ENCODE peak calls at places on chromosomes 12 and 14, in six cellular contexts. A is stimulated activated CD8-positive, alpha-beta memory T cell treated with anti-CD3 and anti-CD28 coated beads, Interleukin-4, amount 100 ng/mL, for 24 hours; G is transverse colon; U is left kidney; V is HT1080; D is iPS DF 6.9. R is an unnamed sample.

GRCh38 chr12:62632521-62632920 is 165.9 kb downstream of the MON2 start:
- DNase-seq in A (peak; percentile 7), G (peak; percentile 35), U (peak; percentile 72), V (no peak), D (no peak), R (no peak)

GRCh38 chr14:42277840-42278239 is 671.2 kb downstream of the LRFN5 start:
- DNase-seq in A (no peak), G (no peak), U (no peak), V (no peak), D (no peak), R (no peak)

GRCh38 chr12:115230576-115230975 is 546.6 kb upstream of the TBX3 start:
- DNase-seq in A (no peak), G (no peak), U (peak; percentile 94), V (no peak), D (no peak), R (no peak)

GRCh38 chr14:104350463-104351185 is 212.2 kb downstream of the KIF26A start:
- DNase-seq in A (no peak), G (no peak), U (peak; percentile 47), V (no peak), D (no peak), R (no peak)

GRCh38 chr14:97287956-97288355 is 490.8 kb downstream of the VRK1 start:
- DNase-seq in A (no peak), G (no peak), U (no peak), V (no peak), D (no peak), R (no peak)

GRCh38 chr12:95390192-95390591 is 83.8 kb upstream of the METAP2 start:
- DNase-seq in A (no peak), G (no peak), U (no peak), V (no peak), D (no peak), R (no peak)

GRCh38 chr12:70812124-70812523 is 108.4 kb downstream of the PTPRR start:
- DNase-seq in A (no peak), G (peak; percentile 68), U (peak; percentile 75), V (no peak), D (no peak), R (no peak)

GRCh38 chr12:49428652-49429549 is 61.6 kb downstream of the SPATS2 start:
- DNase-seq in A (no peak), G (no peak), U (peak; percentile 18), V (peak; percentile 76), D (no peak), R (peak; percentile 89)

GRCh38 chr14:72723741-72724530 is 170.0 kb downstream of the DPF3 start:
- DNase-seq in A (no peak), G (no peak), U (no peak), V (no peak), D (no peak), R (no peak)

GRCh38 chr12:100737168-100737567 is 57.4 kb upstream of the ANO4 start:
- DNase-seq in A (no peak), G (no peak), U (no peak), V (no peak), D (no peak), R (no peak)

GRCh38 chr14:33393155-33393894 is 454.6 kb downstream of the NPAS3 start:
- DNase-seq in A (no peak), G (no peak), U (peak; percentile 65), V (no peak), D (no peak), R (no peak)

GRCh38 chr14:33587761-33588160 is 363.1 kb downstream of the EGLN3 start:
- DNase-seq in A (no peak), G (no peak), U (no peak), V (no peak), D (no peak), R (no peak)

GRCh38 chr14:105855893-105856675 is 329.7 kb downstream of the TMEM121 start:
- DNase-seq in A (no peak), G (peak; percentile 7), U (no peak), V (no peak), D (no peak), R (no peak)

GRCh38 chr14:81148635-81149034 is 72.1 kb downstream of the GTF2A1 start:
- DNase-seq in A (no peak), G (no peak), U (no peak), V (no peak), D (no peak), R (no peak)

GRCh38 chr12:49950310-49951251 is at the start of gene AQP2:
- DNase-seq in A (no peak), G (no peak), U (peak; percentile 62), V (no peak), D (no peak), R (no peak)

GRCh38 chr12:48996794-48997718 is 2.1 kb downstream of the DDN start:
- DNase-seq in A (peak; percentile 27), G (peak; percentile 82), U (peak; percentile 93), V (no peak), D (no peak), R (no peak)

GRCh38 chr12:76927170-76927784 is 48.5 kb upstream of the CSRP2 start:
- DNase-seq in A (no peak), G (peak; percentile 24), U (peak; percentile 56), V (peak; percentile 44), D (peak; percentile 70), R (no peak)

GRCh38 chr12:110928700-110929099 is 8.3 kb upstream of the MYL2 start:
- DNase-seq in A (no peak), G (no peak), U (no peak), V (no peak), D (no peak), R (no peak)

GRCh38 chr14:35240233-35240632 is 51.9 kb upstream of the PSMA6 start:
- DNase-seq in A (no peak), G (no peak), U (peak; percentile 86), V (no peak), D (no peak), R (no peak)

GRCh38 chr12:55876110-55876509 is 33.4 kb upstream of the MMP19 start:
- DNase-seq in A (no peak), G (no peak), U (no peak), V (no peak), D (no peak), R (no peak)

GRCh38 chr12:2339022-2339431 is 286.2 kb downstream of the CACNA1C start:
- DNase-seq in A (no peak), G (peak; percentile 37), U (no peak), V (peak; percentile 77), D (no peak), R (peak; percentile 60)

GRCh38 chr12:42373669-42374068 is 47.7 kb downstream of the PPHLN1 start:
- DNase-seq in A (no peak), G (no peak), U (no peak), V (no peak), D (no peak), R (no peak)

GRCh38 chr12:5392961-5393360 is 38.9 kb upstream of the NTF3 start:
- DNase-seq in A (no peak), G (no peak), U (no peak), V (no peak), D (no peak), R (no peak)

GRCh38 chr12:91332305-91332704 is 149.7 kb upstream of the DCN start:
- DNase-seq in A (no peak), G (no peak), U (peak; percentile 30), V (no peak), D (no peak), R (no peak)

GRCh38 chr12:69688496-69689427 is 10.3 kb downstream of the BEST3 start:
- DNase-seq in A (peak; percentile 4), G (peak; percentile 21), U (peak; percentile 27), V (peak; percentile 98), D (peak; percentile 31), R (peak; percentile 99)

GRCh38 chr12:71138011-71138410 is 19.8 kb downstream of the TSPAN8 start:
- DNase-seq in A (no peak), G (no peak), U (no peak), V (no peak), D (no peak), R (no peak)

GRCh38 chr12:42625611-42626010 is 36.1 kb upstream of the PRICKLE1 start:
- DNase-seq in A (no peak), G (no peak), U (no peak), V (no peak), D (no peak), R (no peak)

R was measured in NCI-H226.